ENCODE peak calls at places on chromosomes 1 and 21, in five cellular contexts. One of them, this sample, is unnamed.
A peak's percentile ranks its signal among the peaks of the same experiment; 100 is the strongest.

GRCh38 chr1:115450641-115451040 is 112.6 kb upstream of the NGF start:
- DNase-seq in Calu3: no peak
- DNase-seq in epithelial cell of esophagus: no peak
- DNase-seq in foreskin fibroblast: no peak
- DNase-seq in heart left ventricle: no peak
- DNase-seq in this sample: no peak

GRCh38 chr21:35084869-35085268 is 35.8 kb upstream of the RUNX1 start:
- DNase-seq in Calu3: no peak
- DNase-seq in epithelial cell of esophagus: peak; percentile 85
- DNase-seq in foreskin fibroblast: peak; percentile 87
- DNase-seq in heart left ventricle: no peak
- DNase-seq in this sample: no peak

GRCh38 chr1:180616441-180616840 is 15.4 kb upstream of the XPR1 start:
- DNase-seq in Calu3: no peak
- DNase-seq in epithelial cell of esophagus: no peak
- DNase-seq in foreskin fibroblast: no peak
- DNase-seq in heart left ventricle: no peak
- DNase-seq in this sample: no peak

GRCh38 chr1:20867847-20868246 is 80.7 kb upstream of the HP1BP3 start:
- DNase-seq in Calu3: no peak
- DNase-seq in epithelial cell of esophagus: peak; percentile 51
- DNase-seq in foreskin fibroblast: peak; percentile 15
- DNase-seq in heart left ventricle: no peak
- DNase-seq in this sample: no peak

GRCh38 chr1:176866011-176866410 is 298.5 kb downstream of the ASTN1 start:
- DNase-seq in Calu3: no peak
- DNase-seq in epithelial cell of esophagus: peak; percentile 7
- DNase-seq in foreskin fibroblast: peak; percentile 82
- DNase-seq in heart left ventricle: no peak
- DNase-seq in this sample: no peak

GRCh38 chr21:20997633-20998455 is at the start of gene NCAM2:
- DNase-seq in Calu3: no peak
- DNase-seq in epithelial cell of esophagus: peak; percentile 57
- DNase-seq in foreskin fibroblast: peak; percentile 86
- DNase-seq in heart left ventricle: peak; percentile 87
- DNase-seq in this sample: no peak

GRCh38 chr1:235633220-235633540 is 16.4 kb downstream of the GNG4 start:
- DNase-seq in Calu3: no peak
- DNase-seq in epithelial cell of esophagus: no peak
- DNase-seq in foreskin fibroblast: no peak
- DNase-seq in heart left ventricle: no peak
- DNase-seq in this sample: no peak

GRCh38 chr1:57411262-57411661 is 12.6 kb downstream of the DAB1 start:
- DNase-seq in Calu3: peak; percentile 55
- DNase-seq in epithelial cell of esophagus: peak; percentile 40
- DNase-seq in foreskin fibroblast: no peak
- DNase-seq in heart left ventricle: no peak
- DNase-seq in this sample: no peak

GRCh38 chr21:31675332-31675731 is 15.8 kb downstream of the SOD1 start:
- DNase-seq in Calu3: no peak
- DNase-seq in epithelial cell of esophagus: no peak
- DNase-seq in foreskin fibroblast: no peak
- DNase-seq in heart left ventricle: no peak
- DNase-seq in this sample: no peak

GRCh38 chr1:26418865-26419349 is 8.3 kb downstream of the LIN28A start:
- DNase-seq in Calu3: no peak
- DNase-seq in epithelial cell of esophagus: no peak
- DNase-seq in foreskin fibroblast: no peak
- DNase-seq in heart left ventricle: no peak
- DNase-seq in this sample: no peak

GRCh38 chr1:179105393-179105792 is 23.5 kb downstream of the TOR3A start:
- DNase-seq in Calu3: no peak
- DNase-seq in epithelial cell of esophagus: peak; percentile 81
- DNase-seq in foreskin fibroblast: no peak
- DNase-seq in heart left ventricle: no peak
- DNase-seq in this sample: no peak

GRCh38 chr1:248631354-248632041 is 3.4 kb downstream of the OR2T11 start:
- DNase-seq in Calu3: peak; percentile 17
- DNase-seq in epithelial cell of esophagus: peak; percentile 28
- DNase-seq in foreskin fibroblast: peak; percentile 4
- DNase-seq in heart left ventricle: no peak
- DNase-seq in this sample: no peak

GRCh38 chr1:55635856-55636255 is 420.7 kb upstream of the USP24 start:
- DNase-seq in Calu3: no peak
- DNase-seq in epithelial cell of esophagus: no peak
- DNase-seq in foreskin fibroblast: peak; percentile 6
- DNase-seq in heart left ventricle: no peak
- DNase-seq in this sample: no peak

GRCh38 chr1:29124366-29125236 is 898 bp upstream of the TMEM200B start:
- DNase-seq in Calu3: peak; percentile 66
- DNase-seq in epithelial cell of esophagus: peak; percentile 35
- DNase-seq in foreskin fibroblast: peak; percentile 90
- DNase-seq in heart left ventricle: peak; percentile 87
- DNase-seq in this sample: peak; percentile 54

GRCh38 chr1:100722211-100722610 is 2.7 kb downstream of the VCAM1 start:
- DNase-seq in Calu3: no peak
- DNase-seq in epithelial cell of esophagus: no peak
- DNase-seq in foreskin fibroblast: no peak
- DNase-seq in heart left ventricle: no peak
- DNase-seq in this sample: no peak

GRCh38 chr21:35011681-35012080 is 37.4 kb downstream of the RUNX1 start:
- DNase-seq in Calu3: no peak
- DNase-seq in epithelial cell of esophagus: no peak
- DNase-seq in foreskin fibroblast: peak; percentile 57
- DNase-seq in heart left ventricle: no peak
- DNase-seq in this sample: no peak

GRCh38 chr1:200336901-200337391 is 72.9 kb downstream of the ZNF281 start:
- DNase-seq in Calu3: no peak
- DNase-seq in epithelial cell of esophagus: no peak
- DNase-seq in foreskin fibroblast: no peak
- DNase-seq in heart left ventricle: no peak
- DNase-seq in this sample: no peak

GRCh38 chr1:116529199-116529616 is 41.6 kb downstream of the CD58 start:
- DNase-seq in Calu3: no peak
- DNase-seq in epithelial cell of esophagus: no peak
- DNase-seq in foreskin fibroblast: peak; percentile 15
- DNase-seq in heart left ventricle: no peak
- DNase-seq in this sample: no peak

GRCh38 chr1:177665935-177666334 is 303.9 kb downstream of the SEC16B start:
- DNase-seq in Calu3: no peak
- DNase-seq in epithelial cell of esophagus: no peak
- DNase-seq in foreskin fibroblast: no peak
- DNase-seq in heart left ventricle: no peak
- DNase-seq in this sample: no peak

GRCh38 chr1:61757945-61758344 is 15.7 kb downstream of the PATJ start:
- DNase-seq in Calu3: no peak
- DNase-seq in epithelial cell of esophagus: peak; percentile 39
- DNase-seq in foreskin fibroblast: peak; percentile 34
- DNase-seq in heart left ventricle: no peak
- DNase-seq in this sample: no peak

GRCh38 chr1:221440658-221441057 is 301.2 kb downstream of the DUSP10 start:
- DNase-seq in Calu3: peak; percentile 28
- DNase-seq in epithelial cell of esophagus: peak; percentile 31
- DNase-seq in foreskin fibroblast: peak; percentile 52
- DNase-seq in heart left ventricle: no peak
- DNase-seq in this sample: no peak

GRCh38 chr1:13663969-13664368 is 36.0 kb upstream of the PRDM2 start:
- DNase-seq in Calu3: no peak
- DNase-seq in epithelial cell of esophagus: peak; percentile 65
- DNase-seq in foreskin fibroblast: no peak
- DNase-seq in heart left ventricle: no peak
- DNase-seq in this sample: no peak

GRCh38 chr21:33270986-33271385 is 4.8 kb downstream of the IL10RB start:
- DNase-seq in Calu3: no peak
- DNase-seq in epithelial cell of esophagus: no peak
- DNase-seq in foreskin fibroblast: no peak
- DNase-seq in heart left ventricle: no peak
- DNase-seq in this sample: no peak

GRCh38 chr1:53697671-53698380 is 41.1 kb downstream of the GLIS1 start:
- DNase-seq in Calu3: no peak
- DNase-seq in epithelial cell of esophagus: no peak
- DNase-seq in foreskin fibroblast: peak; percentile 75
- DNase-seq in heart left ventricle: no peak
- DNase-seq in this sample: no peak

GRCh38 chr1:54028306-54029251 is 10.6 kb upstream of the LDLRAD1 start:
- DNase-seq in Calu3: no peak
- DNase-seq in epithelial cell of esophagus: no peak
- DNase-seq in foreskin fibroblast: peak; percentile 22
- DNase-seq in heart left ventricle: no peak
- DNase-seq in this sample: no peak

GRCh38 chr21:35325953-35326352 is 276.9 kb upstream of the RUNX1 start:
- DNase-seq in Calu3: no peak
- DNase-seq in epithelial cell of esophagus: no peak
- DNase-seq in foreskin fibroblast: no peak
- DNase-seq in heart left ventricle: no peak
- DNase-seq in this sample: no peak

GRCh38 chr1:6260433-6260934 is 414 bp downstream of the GPR153 start:
- DNase-seq in Calu3: no peak
- DNase-seq in epithelial cell of esophagus: no peak
- DNase-seq in foreskin fibroblast: peak; percentile 37
- DNase-seq in heart left ventricle: no peak
- DNase-seq in this sample: no peak

GRCh38 chr1:116273042-116273783 is 99.8 kb upstream of the ATP1A1 start:
- DNase-seq in Calu3: no peak
- DNase-seq in epithelial cell of esophagus: peak; percentile 16
- DNase-seq in foreskin fibroblast: no peak
- DNase-seq in heart left ventricle: no peak
- DNase-seq in this sample: no peak

GRCh38 chr1:19338323-19338762 is 26.2 kb downstream of the SLC66A1 start:
- DNase-seq in Calu3: no peak
- DNase-seq in epithelial cell of esophagus: peak; percentile 65
- DNase-seq in foreskin fibroblast: peak; percentile 69
- DNase-seq in heart left ventricle: no peak
- DNase-seq in this sample: no peak
- TF ChIP-seq CTCF in Calu3: no peak
- TF ChIP-seq CTCF in epithelial cell of esophagus: peak; percentile 75
- TF ChIP-seq CTCF in foreskin fibroblast: no peak
- TF ChIP-seq CTCF in heart left ventricle: no peak
- TF ChIP-seq CTCF in this sample: no peak

GRCh38 chr1:110011527-110012041 is 22.8 kb upstream of the STRIP1 start:
- DNase-seq in Calu3: peak; percentile 34
- DNase-seq in epithelial cell of esophagus: peak; percentile 74
- DNase-seq in foreskin fibroblast: peak; percentile 77
- DNase-seq in heart left ventricle: no peak
- DNase-seq in this sample: no peak
- TF ChIP-seq CTCF in Calu3: peak; percentile 46
- TF ChIP-seq CTCF in epithelial cell of esophagus: peak; percentile 72
- TF ChIP-seq CTCF in foreskin fibroblast: peak; percentile 66
- TF ChIP-seq CTCF in heart left ventricle: no peak
- TF ChIP-seq CTCF in this sample: peak; percentile 23

GRCh38 chr1:30722175-30722537 is 1.2 kb downstream of the MATN1 start:
- DNase-seq in Calu3: peak; percentile 51
- DNase-seq in epithelial cell of esophagus: no peak
- DNase-seq in foreskin fibroblast: no peak
- DNase-seq in heart left ventricle: no peak
- DNase-seq in this sample: no peak

GRCh38 chr1:30725450-30726095 is 2.2 kb upstream of the MATN1 start:
- DNase-seq in Calu3: no peak
- DNase-seq in epithelial cell of esophagus: no peak
- DNase-seq in foreskin fibroblast: no peak
- DNase-seq in heart left ventricle: peak; percentile 52
- DNase-seq in this sample: no peak

GRCh38 chr1:30724655-30725421 is 1.5 kb upstream of the MATN1 start:
- DNase-seq in Calu3: no peak
- DNase-seq in epithelial cell of esophagus: no peak
- DNase-seq in foreskin fibroblast: no peak
- DNase-seq in heart left ventricle: peak; percentile 7
- DNase-seq in this sample: no peak

GRCh38 chr1:30723296-30723897 is at the start of gene MATN1:
- DNase-seq in Calu3: no peak
- DNase-seq in epithelial cell of esophagus: no peak
- DNase-seq in foreskin fibroblast: no peak
- DNase-seq in heart left ventricle: peak; percentile 35
- DNase-seq in this sample: no peak

GRCh38 chr1:30724175-30724574 is 790 bp upstream of the MATN1 start:
- DNase-seq in Calu3: no peak
- DNase-seq in epithelial cell of esophagus: no peak
- DNase-seq in foreskin fibroblast: no peak
- DNase-seq in heart left ventricle: no peak
- DNase-seq in this sample: no peak
- TF ChIP-seq CTCF in Calu3: peak; percentile 13
- TF ChIP-seq CTCF in epithelial cell of esophagus: no peak
- TF ChIP-seq CTCF in foreskin fibroblast: no peak
- TF ChIP-seq CTCF in heart left ventricle: no peak
- TF ChIP-seq CTCF in this sample: no peak

GRCh38 chr1:72186733-72187307 is 95.5 kb downstream of the NEGR1 start:
- DNase-seq in Calu3: no peak
- DNase-seq in epithelial cell of esophagus: peak; percentile 28
- DNase-seq in foreskin fibroblast: peak; percentile 57
- DNase-seq in heart left ventricle: no peak
- DNase-seq in this sample: no peak
- TF ChIP-seq CTCF in Calu3: peak; percentile 33
- TF ChIP-seq CTCF in epithelial cell of esophagus: peak; percentile 58
- TF ChIP-seq CTCF in foreskin fibroblast: peak; percentile 66
- TF ChIP-seq CTCF in heart left ventricle: peak; percentile 17
- TF ChIP-seq CTCF in this sample: no peak

DNA sequence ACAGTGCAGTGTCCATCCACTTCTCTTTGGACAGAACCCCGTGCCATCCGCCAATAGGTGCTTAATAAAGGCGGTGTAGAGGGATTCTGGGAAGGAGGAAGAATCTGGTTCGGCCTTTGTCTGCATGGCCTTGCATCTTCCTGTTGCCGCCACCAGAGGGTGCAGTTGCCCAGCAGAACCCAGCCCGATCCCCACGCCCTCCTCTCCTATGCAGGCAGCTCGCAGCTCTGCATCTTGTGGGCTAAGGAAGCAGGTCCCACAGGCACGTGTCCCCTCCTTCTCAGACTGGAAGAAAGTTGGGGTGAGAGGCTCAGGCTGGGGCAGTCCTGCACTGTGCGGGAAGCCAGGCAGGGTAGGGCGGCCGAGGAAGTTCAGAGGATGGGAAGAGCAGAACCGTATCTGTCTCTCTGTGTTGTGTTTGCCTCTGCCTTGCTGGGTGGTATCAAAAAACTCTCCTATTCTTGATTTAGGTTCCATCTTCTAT is 20.8 kb downstream of the NAV1 start:
- DNase-seq in Calu3: peak; percentile 89
- DNase-seq in epithelial cell of esophagus: peak; percentile 80
- DNase-seq in foreskin fibroblast: peak; percentile 95
- DNase-seq in heart left ventricle: peak; percentile 89
- DNase-seq in this sample: peak; percentile 55
- TF ChIP-seq CTCF in Calu3: peak; percentile 95
- TF ChIP-seq CTCF in epithelial cell of esophagus: peak; percentile 95
- TF ChIP-seq CTCF in foreskin fibroblast: peak; percentile 91
- TF ChIP-seq CTCF in heart left ventricle: peak; percentile 92
- TF ChIP-seq CTCF in this sample: no peak